ENCODE peak calls at places on chromosome 6, in nine cellular contexts. E is tibial nerve, R is fibroblast of lung, L is HFF-Myc, S is brain microvascular endothelial cell, T is HepG2, C is neural progenitor cell, A is heart left ventricle, H is choroid plexus epithelial cell. Z is an unnamed sample.

GRCh38 chr6:141587482-141588266 is 545.1 kb upstream of the GJE1 start:
- DNase-seq in E (no peak), R (peak), L (no peak), S (peak), T (no peak), C (no peak), A (no peak), H (peak), Z (no peak)

GRCh38 chr6:109496036-109496761 is 13.2 kb upstream of the ZBTB24 start:
- DNase-seq in E (no peak), R (no peak), L (no peak), S (no peak), T (no peak), C (no peak), A (no peak), H (no peak), Z (no peak)

GRCh38 chr6:57013501-57013900 is 33.0 kb upstream of the KIAA1586 start:
- DNase-seq in E (no peak), R (peak), L (peak), S (peak), T (no peak), C (no peak), A (no peak), H (peak), Z (no peak)

GRCh38 chr6:6905961-6906518 is 201.7 kb upstream of the RREB1 start:
- DNase-seq in E (no peak), R (no peak), L (no peak), S (no peak), T (no peak), C (no peak), A (no peak), H (no peak), Z (no peak)

GRCh38 chr6:125314019-125314581 is 12.3 kb upstream of the HDDC2 start:
- DNase-seq in E (peak), R (peak), L (peak), S (peak), T (peak), C (peak), A (peak), H (peak), Z (peak)

GRCh38 chr6:127120109-127120786 is 1.8 kb downstream of the RSPO3 start:
- DNase-seq in E (no peak), R (no peak), L (no peak), S (no peak), T (no peak), C (peak), A (no peak), H (no peak), Z (no peak)

GRCh38 chr6:150971230-150971629 is 105.7 kb downstream of the MTHFD1L start:
- DNase-seq in E (no peak), R (no peak), L (no peak), S (no peak), T (no peak), C (no peak), A (no peak), H (no peak), Z (no peak)

GRCh38 chr6:142885182-142885867 is 59.7 kb downstream of the HIVEP2 start:
- DNase-seq in E (peak), R (peak), L (peak), S (peak), T (peak), C (peak), A (no peak), H (peak), Z (peak)

GRCh38 chr6:24329022-24329421 is 28.8 kb downstream of the DCDC2 start:
- DNase-seq in E (no peak), R (no peak), L (no peak), S (no peak), T (no peak), C (no peak), A (no peak), H (no peak), Z (no peak)

GRCh38 chr6:45507156-45507555 is 129.4 kb upstream of the SUPT3H start:
- DNase-seq in E (no peak), R (no peak), L (no peak), S (no peak), T (no peak), C (no peak), A (no peak), H (peak), Z (no peak)

GRCh38 chr6:73586416-73586974 is 65.7 kb upstream of the EEF1A1 start:
- DNase-seq in E (peak), R (peak), L (no peak), S (no peak), T (no peak), C (no peak), A (no peak), H (peak), Z (no peak)

GRCh38 chr6:24313477-24314141 is 44.2 kb downstream of the DCDC2 start:
- DNase-seq in E (no peak), R (no peak), L (no peak), S (peak), T (peak), C (peak), A (no peak), H (peak), Z (no peak)

GRCh38 chr6:21431526-21431925 is 162.0 kb upstream of the SOX4 start:
- DNase-seq in E (no peak), R (no peak), L (no peak), S (no peak), T (no peak), C (no peak), A (no peak), H (no peak), Z (no peak)

GRCh38 chr6:87846446-87846845 is 144.4 kb upstream of the AKIRIN2 start:
- DNase-seq in E (no peak), R (no peak), L (no peak), S (no peak), T (no peak), C (no peak), A (no peak), H (no peak), Z (no peak)

GRCh38 chr6:117615981-117616961 is 14.0 kb upstream of the GOPC start:
- DNase-seq in E (no peak), R (no peak), L (no peak), S (peak), T (no peak), C (peak), A (no peak), H (peak), Z (no peak)

GRCh38 chr6:111523484-111524166 is 40.6 kb upstream of the REV3L start:
- DNase-seq in E (no peak), R (no peak), L (no peak), S (no peak), T (no peak), C (no peak), A (no peak), H (no peak), Z (no peak)

DNA sequence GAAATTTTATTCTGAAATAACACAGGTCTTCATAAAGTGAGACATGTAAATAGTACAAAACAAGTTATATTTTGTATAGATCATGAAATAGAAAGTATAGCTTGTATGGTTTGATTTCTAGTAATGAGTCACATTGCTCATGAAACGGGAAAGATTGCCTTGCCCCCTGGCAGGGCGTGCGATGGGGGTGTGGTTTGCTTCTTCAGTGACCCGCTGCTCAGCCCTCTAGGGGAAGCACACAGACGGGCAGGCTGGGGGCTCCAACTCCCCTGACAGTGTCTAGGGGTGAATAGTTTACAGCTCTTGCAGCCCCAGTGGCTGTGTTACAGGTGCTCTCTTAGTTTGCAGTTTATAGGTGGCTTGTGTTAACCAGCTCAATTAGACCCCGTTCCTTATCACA is 170.5 kb upstream of the RGS17 start:
- DNase-seq in E (no peak), R (no peak), L (no peak), S (no peak), T (no peak), C (peak), A (no peak), H (no peak), Z (no peak)
- H3K4me3 ChIP-seq in E (no peak), R (no peak), L (no peak), S (no peak), T (no peak), C (no peak), A (no peak), H (no peak), Z (no peak)

DNA sequence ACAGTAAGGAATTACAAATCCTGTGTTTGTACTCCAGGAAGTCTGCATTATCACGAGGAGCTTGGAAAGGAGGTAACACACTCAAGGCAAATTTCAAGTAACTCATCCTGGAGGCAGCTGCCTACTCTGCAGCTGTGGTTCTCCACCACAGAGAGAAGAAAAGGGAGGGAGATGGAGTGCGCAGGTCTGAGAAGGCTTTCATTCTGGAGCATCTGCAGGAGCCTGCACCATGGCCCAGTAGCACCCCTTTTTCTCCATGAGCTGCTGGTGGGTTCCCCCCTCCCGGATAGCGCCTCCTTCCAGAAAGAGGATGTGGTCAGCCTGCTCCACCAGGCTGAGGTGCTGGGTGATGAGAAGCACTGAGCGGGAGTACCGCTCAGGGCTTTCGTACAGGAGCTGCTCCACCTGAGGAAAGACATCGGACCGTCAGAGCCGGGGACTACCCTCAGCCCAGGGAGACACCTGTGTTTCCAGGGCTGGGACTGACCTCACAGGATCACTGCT is 1.6 kb upstream of the PSMB8 start:
- DNase-seq in E (no peak), R (no peak), L (no peak), S (no peak), T (no peak), C (no peak), A (peak), H (no peak), Z (no peak)
- H3K4me3 ChIP-seq in E (no peak), R (no peak), L (no peak), S (no peak), T (no peak), C (no peak), A (peak), H (no peak), Z (peak)

GRCh38 chr6:3849681-3850450 is 693 bp downstream of the FAM50B start:
- DNase-seq in E (no peak), R (peak), L (no peak), S (no peak), T (no peak), C (no peak), A (peak), H (peak), Z (no peak)
- H3K4me3 ChIP-seq in E (peak), R (peak), L (peak), S (peak), T (no peak), C (peak), A (peak), H (peak), Z (peak)

GRCh38 chr6:39820553-39820952 is 28.4 kb downstream of the DAAM2 start:
- DNase-seq in E (no peak), R (no peak), L (no peak), S (no peak), T (no peak), C (no peak), A (no peak), H (no peak), Z (no peak)
- H3K4me3 ChIP-seq in E (no peak), R (no peak), L (no peak), S (no peak), T (no peak), C (no peak), A (no peak), H (no peak), Z (no peak)

DNA sequence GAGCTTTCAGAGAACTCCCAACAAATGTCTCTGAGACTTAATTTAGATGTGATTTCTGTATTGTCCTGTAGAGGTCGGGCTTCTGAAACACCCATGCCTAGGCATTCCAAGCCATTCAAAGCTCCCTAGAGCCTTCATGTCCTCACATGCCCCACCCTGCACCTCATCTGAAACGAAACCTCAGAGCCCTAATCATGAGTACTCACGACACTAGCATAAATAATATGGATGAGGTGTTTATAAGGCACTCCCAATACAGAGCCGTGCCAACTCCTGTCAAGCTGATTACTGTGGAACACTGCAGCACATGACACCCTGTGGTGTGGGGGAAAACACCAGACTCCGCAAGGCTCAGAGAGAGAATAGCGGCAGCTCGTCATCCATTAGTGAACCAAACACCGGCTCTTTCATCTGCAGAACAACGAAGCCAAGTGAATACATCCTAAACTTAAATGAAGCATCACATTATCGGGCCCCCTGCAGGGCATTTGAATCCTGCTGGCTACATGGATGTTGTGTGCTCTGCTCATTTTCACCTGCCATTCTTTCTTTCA is 83.8 kb downstream of the FNDC1 start:
- DNase-seq in E (no peak), R (peak), L (peak), S (peak), T (peak), C (peak), A (no peak), H (peak), Z (peak)
- H3K4me3 ChIP-seq in E (no peak), R (no peak), L (no peak), S (no peak), T (no peak), C (no peak), A (no peak), H (peak), Z (no peak)